ENCODE peak calls at places on chromosomes 3 and 15, in nine cellular contexts. W, K, A, L, T, R, H, B and X are unnamed samples.

GRCh38 chr3:197256836-197257444 is 41.5 kb downstream of the DLG1 start:
- DNase-seq in L (no peak), A (peak), H (peak), W (peak), B (peak), T (peak), K (no peak), R (peak), X (peak)

GRCh38 chr3:124659175-124659574 is 71.1 kb upstream of the UMPS start:
- DNase-seq in B (no peak), A (no peak), W (no peak), H (no peak), R (no peak), T (no peak), L (no peak), K (no peak), X (no peak)

GRCh38 chr3:115790759-115791158 is 167.4 kb downstream of the GAP43 start:
- DNase-seq in H (no peak), K (no peak), A (peak), R (peak), T (peak), W (peak), B (peak), L (no peak), X (peak)

GRCh38 chr15:92733934-92734521 is 78.5 kb upstream of the FAM174B start:
- DNase-seq in H (no peak), W (peak), K (no peak), T (peak), B (peak), A (peak), R (peak), L (no peak), X (no peak)

GRCh38 chr3:119310052-119310451 is 15.9 kb downstream of the ARHGAP31 start:
- DNase-seq in K (no peak), R (peak), H (no peak), W (no peak), T (peak), A (no peak), L (no peak), B (no peak), X (peak)

GRCh38 chr3:27509376-27509775 is 25.2 kb upstream of the SLC4A7 start:
- DNase-seq in K (no peak), T (no peak), H (no peak), B (no peak), R (no peak), A (no peak), L (no peak), W (no peak), X (no peak)

GRCh38 chr3:113035387-113035982 is 44.7 kb downstream of the GTPBP8 start:
- DNase-seq in R (peak), K (no peak), W (peak), A (peak), H (peak), T (peak), L (no peak), B (peak), X (no peak)

GRCh38 chr3:143763568-143764162 is 84.6 kb downstream of the SLC9A9 start:
- DNase-seq in L (no peak), T (peak), B (peak), A (no peak), R (peak), H (no peak), W (peak), K (no peak), X (no peak)

GRCh38 chr3:138332472-138333073 is 2.9 kb upstream of the NME9 start:
- DNase-seq in B (peak), R (peak), L (no peak), W (peak), T (peak), A (peak), H (no peak), K (no peak), X (no peak)

GRCh38 chr3:148848410-148848809 is 16.7 kb upstream of the CPA3 start:
- DNase-seq in A (no peak), B (no peak), W (no peak), T (no peak), H (no peak), L (no peak), R (no peak), K (no peak), X (no peak)

GRCh38 chr3:112097378-112097777 is 11.2 kb downstream of the C3orf52 start:
- DNase-seq in T (peak), W (peak), R (peak), A (no peak), K (no peak), L (no peak), H (peak), B (peak), X (peak)

GRCh38 chr3:135887220-135887619 is 78.3 kb upstream of the PPP2R3A start:
- DNase-seq in B (no peak), R (peak), L (no peak), T (peak), K (no peak), H (no peak), W (no peak), A (no peak), X (no peak)

GRCh38 chr15:77168616-77169015 is 97.7 kb upstream of the TSPAN3 start:
- DNase-seq in B (no peak), T (no peak), H (no peak), K (no peak), R (peak), A (no peak), L (no peak), W (no peak), X (peak)

GRCh38 chr3:173548261-173548660 is 150.7 kb downstream of the NLGN1 start:
- DNase-seq in B (no peak), T (no peak), K (no peak), H (no peak), R (peak), L (no peak), A (no peak), W (no peak), X (no peak)

GRCh38 chr3:47611577-47611976 is 32.9 kb upstream of the CSPG5 start:
- DNase-seq in T (no peak), W (no peak), A (no peak), B (no peak), H (no peak), L (no peak), K (no peak), R (no peak), X (no peak)

GRCh38 chr15:86135030-86135429 is 55.4 kb downstream of the AGBL1 start:
- DNase-seq in H (peak), K (no peak), B (no peak), R (no peak), T (no peak), A (no peak), W (no peak), L (no peak), X (no peak)

DNA sequence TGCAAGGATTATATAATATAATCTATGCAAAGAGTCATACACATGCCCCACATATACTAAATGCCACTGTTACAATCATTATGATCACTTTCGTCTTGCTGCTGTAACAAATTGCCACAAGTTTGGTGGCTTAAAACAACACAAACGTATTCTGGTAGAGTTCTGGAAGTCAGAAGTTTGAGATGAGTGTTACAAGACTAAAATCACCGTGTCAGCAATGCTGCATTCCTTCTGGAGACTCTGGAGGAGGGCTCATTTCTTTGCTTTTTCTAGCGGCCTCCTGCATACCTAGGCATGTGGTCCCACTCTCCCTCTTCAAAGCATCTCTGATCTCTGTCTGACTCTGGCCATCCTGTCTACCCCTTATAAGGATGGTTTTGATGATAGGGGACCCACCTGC is 1.4 kb upstream of the CCDC174 start:
- DNase-seq in K (no peak), R (no peak), A (no peak), B (no peak), T (no peak), H (no peak), W (no peak), L (no peak), X (no peak)
- H3K4me3 ChIP-seq in K (peak), R (no peak), A (peak), B (no peak), T (no peak), H (no peak), W (no peak), L (no peak), X (no peak)

GRCh38 chr3:15319127-15319526 is 13.3 kb downstream of the SH3BP5 start:
- DNase-seq in R (no peak), B (no peak), H (no peak), W (no peak), K (no peak), L (no peak), A (no peak), T (no peak), X (no peak)

GRCh38 chr3:15318661-15319060 is 13.7 kb downstream of the SH3BP5 start:
- DNase-seq in R (no peak), K (no peak), B (no peak), W (no peak), L (no peak), A (no peak), H (no peak), T (no peak), X (no peak)

GRCh38 chr3:15323063-15323462 is 9.3 kb downstream of the SH3BP5 start:
- DNase-seq in H (no peak), K (no peak), B (no peak), R (no peak), T (no peak), L (no peak), A (no peak), W (no peak), X (no peak)

GRCh38 chr3:15317164-15317477 is 15.3 kb downstream of the SH3BP5 start:
- DNase-seq in A (no peak), B (no peak), H (no peak), W (no peak), L (no peak), R (no peak), T (peak), K (peak), X (no peak)

DNA sequence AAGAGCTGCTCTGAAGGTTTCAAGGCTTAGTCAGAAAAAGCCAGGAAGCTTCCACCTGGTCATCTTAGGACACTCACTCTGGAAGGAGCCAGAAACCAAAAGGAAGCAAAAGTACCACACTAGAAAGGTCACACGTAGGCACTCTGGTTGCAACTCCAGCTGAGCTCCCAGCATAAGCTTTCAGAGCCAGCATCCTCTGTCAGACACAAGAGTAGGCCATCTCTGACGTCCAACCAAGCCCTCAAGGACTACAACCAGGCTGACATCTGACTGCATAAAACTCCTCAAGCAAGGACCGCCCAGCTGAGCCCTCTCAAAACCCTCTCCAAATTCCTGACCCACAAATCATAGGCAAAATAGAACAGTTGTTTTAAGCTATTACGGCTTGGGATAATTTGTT is 12.8 kb downstream of the SH3BP5 start:
- DNase-seq in H (no peak), A (no peak), L (no peak), T (peak), W (no peak), K (peak), B (no peak), R (peak), X (no peak)
- TF ChIP-seq CTCF in H (no peak), A (no peak), L (no peak), T (no peak), W (no peak), K (no peak), B (no peak), R (no peak), X (no peak)

DNA sequence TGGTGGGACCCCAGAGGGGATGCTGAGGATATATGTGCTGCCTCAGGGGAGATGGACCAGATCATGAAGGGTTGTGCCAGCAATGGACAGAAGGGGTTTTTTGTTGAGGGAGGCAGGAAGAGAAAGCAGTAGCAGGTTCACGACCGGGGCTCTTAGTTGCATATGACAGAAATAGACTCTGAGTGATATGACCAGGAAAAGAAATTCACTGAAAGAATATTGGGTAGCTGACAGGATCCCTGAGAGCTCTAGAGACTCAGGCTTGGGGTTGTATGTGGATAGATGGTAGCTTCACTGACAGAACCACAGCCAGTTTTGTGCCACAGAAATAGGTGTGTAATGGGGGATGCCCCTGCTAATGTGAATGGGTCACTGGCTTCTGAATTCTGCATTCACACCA is 241.6 kb downstream of the ZNF621 start:
- DNase-seq in K (no peak), T (no peak), H (no peak), R (no peak), W (no peak), L (no peak), A (no peak), B (no peak), X (no peak)
- H3K4me3 ChIP-seq in K (no peak), T (no peak), H (no peak), R (no peak), W (no peak), L (no peak), A (no peak), B (no peak), X (no peak)

GRCh38 chr15:66786708-66787471 is 84.9 kb downstream of the SMAD6 start:
- DNase-seq in R (no peak), A (no peak), K (no peak), B (no peak), T (no peak), L (no peak), H (no peak), W (no peak), X (no peak)

GRCh38 chr15:66788024-66788423 is 86.0 kb downstream of the SMAD6 start:
- DNase-seq in H (no peak), T (no peak), W (no peak), L (no peak), K (no peak), B (no peak), R (no peak), A (no peak), X (no peak)

GRCh38 chr15:66787472-66787871 is 85.4 kb downstream of the SMAD6 start:
- DNase-seq in K (no peak), W (no peak), T (no peak), A (no peak), H (no peak), L (no peak), R (no peak), B (no peak), X (no peak)

GRCh38 chr15:66786222-66786621 is 84.2 kb downstream of the SMAD6 start:
- DNase-seq in K (no peak), H (no peak), A (no peak), L (no peak), T (no peak), B (no peak), R (no peak), W (no peak), X (no peak)

DNA sequence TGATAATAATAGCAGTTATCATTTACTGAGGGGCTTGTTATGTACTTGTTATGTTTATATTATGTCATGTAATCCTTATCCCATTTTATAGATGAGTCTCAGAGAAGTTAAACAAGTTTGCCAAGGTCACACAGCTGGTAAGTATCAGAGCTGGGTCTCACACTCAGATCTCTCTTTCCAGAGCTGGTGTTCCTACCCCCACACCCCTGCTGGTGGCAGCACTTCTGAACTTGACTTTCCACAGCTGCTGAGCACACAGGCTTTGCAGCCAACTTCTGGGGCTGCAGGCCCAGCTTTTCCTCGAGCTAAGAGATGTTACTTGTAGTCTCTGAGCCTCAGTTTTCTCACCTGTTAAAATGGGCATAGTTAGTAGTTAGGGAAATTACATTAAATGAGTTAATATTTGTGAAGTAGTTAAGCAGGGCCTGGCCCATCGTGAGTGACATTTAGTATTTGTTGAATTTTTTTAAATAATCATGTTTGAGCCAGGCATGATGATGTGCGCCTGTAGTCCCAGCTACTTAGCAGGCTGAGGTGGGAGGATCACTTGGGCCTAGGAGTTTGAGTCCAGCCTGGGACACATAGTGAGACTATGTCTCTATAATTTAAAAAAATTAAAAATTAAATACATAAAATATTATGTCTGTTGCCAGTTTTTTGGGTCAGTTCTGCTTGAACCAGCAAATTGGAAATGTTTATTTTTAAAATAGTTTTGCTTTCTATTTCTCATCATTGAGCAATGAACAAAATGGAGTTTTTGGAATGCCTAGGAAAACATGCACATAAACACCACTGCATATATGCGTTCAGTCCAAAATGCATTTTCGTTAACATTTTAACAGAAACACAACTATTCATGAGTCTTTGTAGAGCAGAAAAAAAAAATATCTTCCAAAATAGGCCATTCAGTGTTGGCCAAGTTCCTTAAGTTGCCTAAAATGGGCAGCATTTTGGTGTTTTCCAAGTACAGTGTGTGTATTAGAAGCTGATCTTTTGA is 87.3 kb downstream of the SMAD6 start:
- DNase-seq in L (no peak), A (no peak), T (peak), H (peak), K (no peak), W (peak), R (peak), B (peak), X (no peak)
- TF ChIP-seq CTCF in L (no peak), A (peak), T (peak), H (peak), K (peak), W (peak), R (peak), B (peak), X (peak)